ENCODE peak calls at places on chromosomes 3 and 15, in five cellular contexts. R is suprapubic skin, X is colonic mucosa, H is ovary, K is upper lobe of right lung. I is an unnamed sample.

GRCh38 chr3:120780977-120781376 is 38.4 kb downstream of the GTF2E1 start:
- DNase-seq in X (peak), R (no peak), H (no peak), K (no peak), I (peak)

GRCh38 chr15:32096867-32097266 is 66.6 kb downstream of the CHRNA7 start:
- DNase-seq in K (no peak), H (no peak), R (no peak), X (no peak), I (no peak)

GRCh38 chr3:106140471-106140870 is 271.7 kb upstream of the CBLB start:
- DNase-seq in R (no peak), H (no peak), X (no peak), K (no peak), I (no peak)

GRCh38 chr3:113277886-113278598 is 66.7 kb downstream of the BOC start:
- DNase-seq in K (no peak), H (no peak), R (no peak), X (no peak), I (no peak)

GRCh38 chr3:127428344-127429001 is 140.6 kb upstream of the PRR20G start:
- DNase-seq in R (peak), K (no peak), X (no peak), H (no peak), I (no peak)

GRCh38 chr15:83698294-83698693 is 44.4 kb downstream of the ADAMTSL3 start:
- DNase-seq in R (no peak), H (no peak), K (no peak), X (peak), I (no peak)

GRCh38 chr3:121748638-121749275 is 784 bp downstream of the GOLGB1 start:
- DNase-seq in H (no peak), R (no peak), X (peak), K (no peak), I (peak)

GRCh38 chr3:50164056-50164455 is 8.9 kb downstream of the SEMA3F start:
- DNase-seq in H (no peak), K (peak), R (peak), X (peak), I (peak)

GRCh38 chr15:38531509-38531908 is 33.1 kb downstream of the RASGRP1 start:
- DNase-seq in R (no peak), K (no peak), H (no peak), X (no peak), I (peak)

GRCh38 chr3:180265551-180265950 is 228.8 kb upstream of the PEX5L start:
- DNase-seq in X (no peak), R (no peak), H (no peak), K (no peak), I (peak)

GRCh38 chr3:13420817-13421755 is 964 bp upstream of the NUP210 start:
- DNase-seq in H (no peak), X (peak), K (peak), R (no peak), I (no peak)

GRCh38 chr3:197124713-197125112 is 95.1 kb upstream of the MELTF start:
- DNase-seq in X (no peak), K (no peak), R (no peak), H (no peak), I (no peak)

GRCh38 chr15:92527197-92527596 is 128.4 kb downstream of the FAM174B start:
- DNase-seq in X (no peak), H (peak), R (no peak), K (no peak), I (peak)

GRCh38 chr15:29156521-29156920 is 113.1 kb downstream of the NSMCE3 start:
- DNase-seq in K (no peak), H (no peak), R (no peak), X (no peak), I (no peak)

GRCh38 chr3:148084931-148085330 is 612.8 kb upstream of the AGTR1 start:
- DNase-seq in K (no peak), H (no peak), X (no peak), R (no peak), I (no peak)

GRCh38 chr15:51883436-51883835 is 54.0 kb downstream of the TMOD3 start:
- DNase-seq in H (no peak), X (no peak), R (no peak), K (no peak), I (peak)

GRCh38 chr3:124772081-124772831 is 42.0 kb downstream of the UMPS start:
- DNase-seq in R (no peak), H (no peak), X (peak), K (no peak), I (peak)

GRCh38 chr15:36579792-36580431 is 486 bp downstream of the CDIN1 start:
- DNase-seq in R (no peak), X (no peak), H (peak), K (no peak), I (no peak)

GRCh38 chr15:89090791-89091666 is 2.8 kb downstream of the ABHD2 start:
- DNase-seq in K (peak), R (no peak), X (peak), H (peak), I (peak)

GRCh38 chr15:39273805-39274411 is 307.0 kb upstream of the THBS1 start:
- DNase-seq in H (no peak), R (no peak), X (peak), K (no peak), I (no peak)

GRCh38 chr3:23542079-23542478 is 263.7 kb upstream of the UBE2E1 start:
- DNase-seq in H (no peak), K (no peak), X (no peak), R (no peak), I (no peak)

GRCh38 chr3:46845397-46845859 is 17.8 kb downstream of the MYL3 start:
- DNase-seq in R (peak), H (peak), X (peak), K (peak), I (peak)

GRCh38 chr3:46844397-46844796 is 18.8 kb downstream of the MYL3 start:
- DNase-seq in X (no peak), H (no peak), K (no peak), R (no peak), I (no peak)

GRCh38 chr3:46844851-46845250 is 18.4 kb downstream of the MYL3 start:
- DNase-seq in R (no peak), X (no peak), K (peak), H (no peak), I (no peak)

GRCh38 chr3:46846624-46847542 is 16.4 kb downstream of the MYL3 start:
- DNase-seq in R (peak), K (peak), X (peak), H (no peak), I (no peak)

DNA sequence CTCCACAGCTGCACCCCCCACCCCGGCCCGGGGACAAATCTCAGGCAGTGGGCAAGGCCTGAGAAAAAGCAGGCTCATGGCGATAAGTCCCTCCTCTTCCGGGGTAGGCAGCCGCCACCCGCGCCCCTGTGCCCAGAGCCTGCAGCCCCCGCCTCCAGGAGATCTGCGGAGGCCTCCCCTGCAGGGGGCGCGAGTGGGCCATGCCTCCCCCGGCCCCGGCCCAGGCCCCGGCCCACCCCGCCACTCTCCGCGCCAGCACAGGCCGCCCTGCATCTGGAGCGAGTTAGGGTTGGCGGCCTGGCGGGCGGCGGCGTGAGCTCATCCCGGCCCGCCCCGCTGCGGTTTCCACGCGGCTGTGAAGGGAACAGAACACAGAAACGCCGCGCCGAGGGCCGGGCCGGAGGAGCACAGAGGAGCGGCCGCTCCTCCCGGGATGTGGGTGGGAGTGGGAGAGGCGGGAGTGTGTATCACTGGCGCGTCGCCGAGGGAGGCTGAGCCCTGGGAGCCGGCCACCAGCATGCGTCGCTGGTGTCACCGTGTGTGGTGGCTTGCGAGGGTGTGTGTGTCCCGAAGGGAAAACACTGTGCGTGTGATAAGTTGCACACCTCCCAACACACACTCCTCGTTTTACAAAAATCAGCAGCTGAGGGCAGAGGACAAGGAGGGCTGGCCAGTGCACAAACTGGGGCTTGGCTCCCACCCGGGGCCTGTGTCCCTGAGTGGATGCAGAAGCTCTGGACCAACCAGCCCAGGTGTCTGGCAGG is 17.2 kb downstream of the MYL3 start:
- DNase-seq in K (peak), R (peak), X (peak), H (peak), I (peak)
- TF ChIP-seq CTCF in K (peak), R (peak), X (peak), H (peak), I (peak)

DNA sequence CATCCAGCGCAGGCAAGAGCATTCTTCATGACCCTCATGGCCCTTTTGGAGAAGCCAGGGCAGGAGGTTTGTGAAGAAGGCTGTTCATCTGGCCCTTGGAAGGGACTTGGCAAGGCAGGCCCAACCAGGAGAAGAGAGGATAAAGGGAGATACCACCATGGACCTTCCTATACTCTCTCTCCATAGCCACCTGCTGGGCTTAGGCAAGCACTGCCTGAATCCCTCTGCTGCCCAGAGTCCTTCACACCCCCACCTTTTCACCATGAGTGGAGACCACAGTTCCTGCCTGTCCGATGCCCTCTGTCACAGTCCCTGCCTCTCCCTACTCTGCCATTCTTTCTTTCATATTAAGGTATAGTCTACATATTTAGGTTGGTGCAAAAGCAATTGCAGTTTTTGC is 10.6 kb upstream of the SFMBT1 start:
- DNase-seq in R (no peak), X (no peak), H (no peak), K (no peak), I (no peak)
- TF ChIP-seq CTCF in R (no peak), X (no peak), H (no peak), K (no peak), I (peak)

DNA sequence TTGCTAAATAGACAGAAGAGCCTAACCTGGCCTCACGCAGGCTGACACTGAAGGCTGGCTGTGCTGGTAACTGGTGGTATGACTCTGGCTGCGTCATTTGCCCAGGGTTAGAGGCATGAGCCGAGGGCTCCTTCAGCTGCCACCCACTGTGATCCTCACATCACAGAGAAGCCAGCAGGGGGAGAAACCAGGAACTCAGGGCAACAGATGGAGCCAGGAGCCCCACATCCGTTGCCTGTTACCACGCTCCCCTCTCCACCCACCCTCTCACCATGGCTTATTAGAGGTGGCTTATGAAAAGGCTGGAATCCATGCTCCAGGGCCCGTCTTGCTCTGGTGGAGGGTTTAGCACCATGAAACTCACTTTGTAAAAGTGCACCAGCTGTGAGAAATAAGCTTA is 60.7 kb downstream of the ASB7 start:
- DNase-seq in K (no peak), H (no peak), X (no peak), R (no peak), I (no peak)
- TF ChIP-seq CTCF in K (no peak), H (no peak), X (no peak), R (no peak), I (peak)

GRCh38 chr15:65587094-65587493 is 23.8 kb downstream of the INTS14 start:
- DNase-seq in R (no peak), H (no peak), X (no peak), K (no peak), I (no peak)
- TF ChIP-seq CTCF in R (no peak), H (no peak), X (no peak), K (no peak), I (no peak)

GRCh38 chr3:66816110-66816761 is 181.9 kb upstream of the KBTBD8 start:
- DNase-seq in R (no peak), X (no peak), K (no peak), H (no peak), I (peak)
- TF ChIP-seq CTCF in R (peak), X (peak), K (peak), H (peak), I (peak)

GRCh38 chr3:32153414-32154016 is 47.1 kb downstream of the GPD1L start:
- DNase-seq in K (no peak), R (no peak), X (no peak), H (no peak), I (no peak)

GRCh38 chr3:32157600-32158264 is 51.3 kb downstream of the GPD1L start:
- DNase-seq in K (no peak), X (no peak), R (no peak), H (no peak), I (no peak)

GRCh38 chr3:32148356-32148755 is 41.9 kb downstream of the GPD1L start:
- DNase-seq in X (no peak), H (no peak), R (no peak), K (no peak), I (no peak)

GRCh38 chr3:32155117-32155516 is 48.7 kb downstream of the GPD1L start:
- DNase-seq in H (no peak), R (no peak), X (no peak), K (no peak), I (no peak)

DNA sequence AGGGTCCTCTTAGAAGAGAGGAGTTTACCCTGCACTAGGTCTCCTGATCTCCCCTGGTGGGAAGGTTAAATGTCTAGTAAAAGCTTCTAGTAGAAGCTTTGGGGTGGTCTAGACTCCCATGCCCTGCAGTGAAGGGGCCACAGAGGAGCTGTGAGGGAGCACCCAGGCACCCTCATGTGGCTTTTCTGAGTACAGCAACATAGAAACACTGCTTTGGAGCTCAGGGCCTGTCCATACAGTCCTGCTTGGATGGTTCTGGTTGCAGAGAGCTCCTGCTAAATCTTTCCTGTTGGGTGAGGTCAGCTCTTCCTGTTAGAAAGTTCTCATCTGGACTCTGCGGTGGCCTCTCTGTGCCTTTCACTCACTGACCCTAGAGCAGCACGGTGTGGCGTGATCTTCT is 47.8 kb downstream of the GPD1L start:
- DNase-seq in H (no peak), X (no peak), R (no peak), K (no peak), I (no peak)
- TF ChIP-seq CTCF in H (no peak), X (no peak), R (no peak), K (peak), I (peak)

DNA sequence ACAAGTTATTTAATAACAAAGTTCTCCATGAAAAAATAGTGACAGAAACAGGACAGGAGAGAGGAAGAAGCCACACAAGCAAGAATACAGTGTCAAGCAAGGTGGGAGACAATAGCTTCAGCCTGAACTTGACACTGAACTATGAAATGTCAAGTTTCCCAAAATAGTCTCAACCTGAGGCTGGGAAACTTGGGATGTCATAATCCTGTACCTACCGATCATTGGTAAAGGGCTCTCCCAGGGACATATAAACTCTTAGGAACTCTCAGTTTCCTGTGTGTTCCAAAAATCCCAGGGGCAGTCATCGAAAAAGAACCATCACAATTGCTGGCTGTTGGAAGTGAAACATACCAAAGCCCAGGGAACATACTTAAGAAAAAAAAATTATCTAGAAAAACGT is 211.6 kb downstream of the P3H2 start:
- DNase-seq in R (no peak), X (no peak), H (no peak), K (no peak), I (no peak)
- TF ChIP-seq CTCF in R (no peak), X (no peak), H (no peak), K (no peak), I (no peak)

DNA sequence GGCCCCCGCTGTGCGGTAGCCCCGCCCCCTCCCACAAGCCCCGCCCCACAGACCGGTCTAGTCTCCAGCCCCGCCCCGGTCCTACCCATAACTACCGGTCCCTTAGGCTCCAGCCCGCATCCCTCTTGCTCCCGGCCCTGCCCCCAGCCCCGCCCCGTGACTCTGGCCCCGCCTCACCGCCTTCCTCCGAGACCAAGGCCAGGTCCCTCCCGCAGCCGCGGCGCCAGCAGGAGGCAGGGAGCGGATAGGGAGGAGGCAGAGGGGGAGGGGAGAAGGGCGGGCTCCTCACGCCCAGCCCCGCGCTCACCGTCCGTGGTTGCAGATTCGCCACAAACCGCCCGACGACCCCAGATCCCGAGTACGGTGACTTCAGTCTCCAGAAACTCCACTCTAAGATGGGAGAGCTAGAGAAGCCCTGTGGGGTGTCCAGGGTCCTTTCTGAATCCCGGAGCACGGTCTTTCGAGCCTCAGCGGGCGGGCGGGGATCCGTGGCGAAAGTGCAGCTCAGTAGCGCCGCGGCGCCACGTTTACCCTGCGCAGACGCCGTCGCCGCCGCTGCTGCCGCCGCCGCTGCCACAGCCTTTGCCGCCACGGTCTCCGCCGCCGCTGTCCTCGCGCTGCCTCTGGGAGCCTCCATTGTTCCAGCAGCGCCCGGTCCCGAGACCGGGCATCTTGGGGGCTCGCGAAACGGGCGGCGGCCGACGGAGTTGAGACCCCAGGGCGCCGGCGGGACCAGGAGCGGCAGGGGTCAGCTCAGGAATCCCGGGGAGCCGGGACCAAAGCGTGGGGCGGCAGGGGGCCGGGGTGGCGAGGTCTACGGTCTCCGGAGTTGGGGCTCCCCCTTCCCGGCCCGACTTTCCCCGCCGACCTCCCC is at the start of gene BRPF1:
- DNase-seq in R (peak), X (peak), H (peak), K (peak), I (peak)
- TF ChIP-seq CTCF in R (peak), X (no peak), H (no peak), K (no peak), I (peak)